ENCODE peak calls at places on chromosomes 6 and 20, in nine cellular contexts. T, X, E, K, R, M, J, B and A are unnamed samples.

GRCh38 chr20:18430172-18430826 is 36.5 kb downstream of the DZANK1 start:
- DNase-seq in X (no peak), J (no peak), M (no peak), T (no peak), R (no peak), B (no peak), K (no peak), E (no peak), A (peak)

GRCh38 chr20:62884556-62884955 is 22.9 kb upstream of the TCFL5 start:
- DNase-seq in M (no peak), J (no peak), K (no peak), E (no peak), T (no peak), X (no peak), B (no peak), R (no peak), A (no peak)

GRCh38 chr6:99458319-99458718 is 33.2 kb upstream of the PNISR start:
- DNase-seq in R (peak), J (no peak), T (no peak), K (no peak), E (peak), X (peak), B (peak), M (no peak), A (peak)

GRCh38 chr6:56764081-56764566 is 121.4 kb upstream of the DST start:
- DNase-seq in E (peak), K (no peak), R (no peak), J (peak), B (peak), X (peak), M (no peak), T (no peak), A (peak)

GRCh38 chr6:78867370-78868040 is at the start of gene IRAK1BP1:
- DNase-seq in B (peak), T (peak), J (peak), R (peak), M (peak), K (peak), X (peak), E (peak), A (peak)

GRCh38 chr20:22471156-22471836 is 113.1 kb downstream of the FOXA2 start:
- DNase-seq in J (no peak), B (no peak), M (no peak), X (no peak), E (no peak), R (no peak), T (no peak), K (peak), A (no peak)

GRCh38 chr20:44470327-44470726 is 5.3 kb upstream of the TTPAL start:
- DNase-seq in B (no peak), T (no peak), X (no peak), M (no peak), R (no peak), J (no peak), E (no peak), K (no peak), A (no peak)

GRCh38 chr6:12012566-12013367 is 655 bp downstream of the HIVEP1 start:
- DNase-seq in T (peak), X (peak), B (peak), M (peak), R (peak), J (peak), K (peak), E (peak), A (peak)

GRCh38 chr6:160031442-160031841 is 62.6 kb downstream of the IGF2R start:
- DNase-seq in J (no peak), M (no peak), E (peak), B (peak), X (no peak), T (no peak), R (no peak), K (no peak), A (no peak)

GRCh38 chr6:102742033-102742432 is 1348.5 kb downstream of the GRIK2 start:
- DNase-seq in E (no peak), M (no peak), J (no peak), B (no peak), X (no peak), T (no peak), R (no peak), K (no peak), A (no peak)

GRCh38 chr6:34362909-34363713 is 29.4 kb downstream of the NUDT3 start:
- DNase-seq in K (no peak), M (no peak), T (no peak), X (no peak), B (no peak), R (peak), E (no peak), J (no peak), A (peak)

GRCh38 chr6:146879406-146880117 is 280.8 kb downstream of the ADGB start:
- DNase-seq in E (no peak), R (no peak), K (no peak), T (no peak), X (no peak), B (no peak), J (no peak), M (no peak), A (no peak)

GRCh38 chr6:20932284-20932683 is 398.0 kb downstream of the CDKAL1 start:
- DNase-seq in T (no peak), X (no peak), E (peak), M (no peak), B (no peak), K (no peak), J (no peak), R (no peak), A (no peak)

GRCh38 chr6:56540950-56541600 is 101.6 kb downstream of the DST start:
- DNase-seq in M (no peak), J (no peak), K (no peak), E (peak), B (no peak), X (no peak), R (no peak), T (no peak), A (peak)

GRCh38 chr6:166341464-166341863 is 881 bp downstream of the SFT2D1 start:
- DNase-seq in X (no peak), E (no peak), B (no peak), R (no peak), T (no peak), K (no peak), J (no peak), M (no peak), A (no peak)

GRCh38 chr6:100267721-100268123 is 197.0 kb downstream of the SIM1 start:
- DNase-seq in B (peak), T (no peak), K (no peak), R (no peak), E (peak), J (no peak), X (peak), M (no peak), A (peak)

GRCh38 chr6:99579781-99580180 is 11.3 kb upstream of the CCNC start:
- DNase-seq in B (no peak), R (no peak), J (no peak), X (no peak), E (no peak), T (no peak), K (no peak), M (no peak), A (no peak)

GRCh38 chr6:158573542-158573931 is 13.6 kb downstream of the TMEM181 start:
- DNase-seq in X (no peak), B (no peak), M (no peak), T (no peak), E (no peak), J (no peak), R (no peak), K (no peak), A (no peak)

GRCh38 chr20:34195355-34195754 is 45.9 kb upstream of the ASIP start:
- DNase-seq in T (no peak), K (no peak), M (no peak), R (no peak), E (no peak), B (no peak), X (no peak), J (no peak), A (no peak)

GRCh38 chr20:34185766-34186620 is 55.2 kb upstream of the ASIP start:
- DNase-seq in X (no peak), K (no peak), M (no peak), B (no peak), T (no peak), E (no peak), R (no peak), J (no peak), A (peak)

GRCh38 chr20:34189572-34190163 is 51.6 kb upstream of the ASIP start:
- DNase-seq in X (no peak), B (no peak), M (no peak), E (no peak), K (no peak), J (no peak), R (no peak), T (no peak), A (no peak)

GRCh38 chr20:34190262-34190661 is 51.0 kb upstream of the ASIP start:
- DNase-seq in J (no peak), M (no peak), T (no peak), E (no peak), B (no peak), X (no peak), R (no peak), K (no peak), A (no peak)

GRCh38 chr20:34190679-34191090 is 50.5 kb upstream of the ASIP start:
- DNase-seq in K (no peak), R (peak), B (peak), X (peak), E (peak), T (peak), M (no peak), J (peak), A (peak)
- TF ChIP-seq CTCF in K (no peak), R (peak), B (peak), X (peak), E (peak), T (peak), M (no peak), J (peak), A (peak)

GRCh38 chr6:2021713-2022125 is 223.7 kb downstream of the GMDS start:
- DNase-seq in K (peak), T (peak), B (peak), J (no peak), M (no peak), X (peak), E (peak), R (no peak), A (peak)
- H3K4me3 ChIP-seq in K (no peak), T (no peak), B (no peak), J (no peak), M (no peak), X (no peak), E (no peak), R (no peak), A (no peak)

GRCh38 chr20:37564016-37564387 is 36.3 kb upstream of the BLCAP start:
- DNase-seq in R (no peak), M (no peak), T (no peak), X (no peak), J (no peak), K (no peak), E (no peak), B (no peak), A (no peak)
- TF ChIP-seq CTCF in R (no peak), M (no peak), T (no peak), X (no peak), J (no peak), K (no peak), E (no peak), B (no peak), A (no peak)

DNA sequence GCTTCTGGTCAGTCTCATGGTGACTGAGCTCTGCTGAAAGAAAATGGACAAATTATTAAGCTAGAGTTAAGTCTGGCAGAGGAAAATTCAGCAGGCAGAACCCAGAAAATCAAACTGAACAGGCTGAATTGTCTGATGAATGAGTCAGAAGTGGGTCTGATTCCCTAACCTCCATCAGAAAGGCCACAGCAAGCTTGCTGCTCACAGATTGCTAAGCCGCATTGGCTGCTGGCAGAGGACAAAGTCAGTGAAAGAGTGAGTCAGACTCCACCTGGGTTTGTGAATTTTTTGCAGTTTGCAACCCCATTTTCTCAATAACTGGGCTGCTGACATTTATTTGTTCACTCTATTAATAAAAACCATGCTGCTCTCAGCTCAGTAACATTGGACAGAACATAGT is 191.3 kb downstream of the EPM2A start:
- DNase-seq in X (peak), K (no peak), J (no peak), E (peak), T (no peak), R (no peak), M (no peak), B (peak), A (peak)
- H3K4me3 ChIP-seq in X (no peak), K (no peak), J (no peak), E (no peak), T (no peak), R (no peak), M (no peak), B (no peak), A (no peak)

GRCh38 chr6:109441069-109441816 is 719 bp downstream of the SMPD2 start:
- DNase-seq in X (peak), J (peak), E (peak), M (no peak), R (peak), T (peak), B (peak), K (peak), A (peak)
- TF ChIP-seq CTCF in X (peak), J (peak), E (peak), M (no peak), R (no peak), T (no peak), B (peak), K (no peak), A (no peak)

GRCh38 chr20:35174458-35175216 is 2.8 kb downstream of the PROCR start:
- DNase-seq in R (no peak), T (no peak), B (no peak), X (no peak), E (no peak), J (no peak), M (no peak), K (peak), A (no peak)
- H3K4me3 ChIP-seq in R (no peak), T (no peak), B (no peak), X (no peak), E (no peak), J (no peak), M (no peak), K (no peak), A (no peak)

GRCh38 chr6:127420558-127420957 is 38.6 kb downstream of the KIAA0408 start:
- DNase-seq in E (peak), X (peak), R (peak), J (peak), T (no peak), B (peak), M (peak), K (no peak), A (peak)
- TF ChIP-seq CTCF in E (peak), X (no peak), R (peak), J (peak), T (no peak), B (peak), M (peak), K (no peak), A (peak)